ENCODE peak calls at places on chromosomes 2 and 18, in ten cellular contexts. K is psoas muscle; Q is uterus; Y is aorta; N is lower lobe of right lung; E is K562; G is right atrium auricular region; L is cardiac muscle cell; H is CD4-positive, alpha-beta memory T cell; P is naive thymus-derived CD4-positive, alpha-beta T cell. D is an unnamed sample. For H3K4me1, the result is how much of the 10 kb centered on the place peaks cover.

GRCh38 chr2:113876503-113877387 is 13.1 kb upstream of the ACTR3 start:
- DNase-seq in L (peak), G (no peak), K (no peak), P (peak), E (no peak), N (peak), Q (no peak), H (peak), Y (no peak), D (peak)

GRCh38 chr2:237432484-237433092 is 18.6 kb upstream of the COL6A3 start:
- DNase-seq in G (no peak), Y (no peak), H (peak), P (peak), Q (no peak), K (no peak), N (peak), E (no peak), L (peak), D (peak)

GRCh38 chr2:241516520-241516965 is 8.2 kb upstream of the STK25 start:
- DNase-seq in N (no peak), G (no peak), E (no peak), L (no peak), P (no peak), Y (no peak), Q (no peak), H (no peak), K (no peak), D (no peak)

GRCh38 chr18:45402485-45403056 is 212.7 kb upstream of the SLC14A2 start:
- DNase-seq in L (no peak), G (no peak), H (no peak), Y (no peak), K (no peak), Q (no peak), E (no peak), N (no peak), P (no peak), D (no peak)

GRCh38 chr18:10412933-10413332 is 41.5 kb upstream of the APCDD1 start:
- DNase-seq in Q (no peak), H (no peak), Y (no peak), P (no peak), N (no peak), K (no peak), L (no peak), G (no peak), E (no peak), D (no peak)

GRCh38 chr2:112646102-112646719 is 472 bp downstream of the SLC20A1 start:
- DNase-seq in P (no peak), Q (peak), H (no peak), L (no peak), E (no peak), G (no peak), K (peak), Y (peak), N (no peak), D (peak)

GRCh38 chr2:239048771-239049170 is 200.9 kb downstream of the TWIST2 start:
- DNase-seq in H (no peak), K (no peak), Y (no peak), E (no peak), L (no peak), Q (no peak), G (no peak), P (no peak), N (no peak), D (no peak)

GRCh38 chr18:34358923-34359322 is 134.2 kb upstream of the NOL4 start:
- DNase-seq in H (no peak), Q (no peak), N (no peak), E (no peak), L (no peak), Y (no peak), G (no peak), P (no peak), K (no peak), D (no peak)

GRCh38 chr2:68157002-68157401 is 686 bp upstream of the PNO1 start:
- DNase-seq in Q (no peak), N (peak), L (no peak), G (no peak), K (no peak), H (no peak), E (no peak), Y (peak), P (no peak), D (no peak)

GRCh38 chr2:102841107-102841840 is 79.4 kb downstream of the TMEM182 start:
- DNase-seq in Q (no peak), H (no peak), N (peak), K (peak), P (peak), L (peak), Y (no peak), E (peak), G (no peak), D (no peak)

GRCh38 chr2:127413782-127414743 is 4.2 kb upstream of the PROC start:
- DNase-seq in H (no peak), L (peak), G (no peak), P (no peak), N (no peak), E (no peak), Q (no peak), K (no peak), Y (no peak), D (no peak)

GRCh38 chr2:127408807-127409099 is 9.5 kb upstream of the PROC start:
- DNase-seq in N (no peak), K (no peak), G (no peak), L (no peak), P (no peak), Y (no peak), E (no peak), Q (no peak), H (no peak), D (no peak)

GRCh38 chr2:127413200-127413599 is 5.0 kb upstream of the PROC start:
- DNase-seq in Y (no peak), P (no peak), Q (no peak), K (no peak), G (no peak), E (no peak), H (no peak), N (no peak), L (no peak), D (no peak)

GRCh38 chr2:127410871-127411396 is 7.3 kb upstream of the PROC start:
- DNase-seq in Y (no peak), Q (no peak), L (peak), K (no peak), N (no peak), H (no peak), G (no peak), P (no peak), E (no peak), D (peak)

DNA sequence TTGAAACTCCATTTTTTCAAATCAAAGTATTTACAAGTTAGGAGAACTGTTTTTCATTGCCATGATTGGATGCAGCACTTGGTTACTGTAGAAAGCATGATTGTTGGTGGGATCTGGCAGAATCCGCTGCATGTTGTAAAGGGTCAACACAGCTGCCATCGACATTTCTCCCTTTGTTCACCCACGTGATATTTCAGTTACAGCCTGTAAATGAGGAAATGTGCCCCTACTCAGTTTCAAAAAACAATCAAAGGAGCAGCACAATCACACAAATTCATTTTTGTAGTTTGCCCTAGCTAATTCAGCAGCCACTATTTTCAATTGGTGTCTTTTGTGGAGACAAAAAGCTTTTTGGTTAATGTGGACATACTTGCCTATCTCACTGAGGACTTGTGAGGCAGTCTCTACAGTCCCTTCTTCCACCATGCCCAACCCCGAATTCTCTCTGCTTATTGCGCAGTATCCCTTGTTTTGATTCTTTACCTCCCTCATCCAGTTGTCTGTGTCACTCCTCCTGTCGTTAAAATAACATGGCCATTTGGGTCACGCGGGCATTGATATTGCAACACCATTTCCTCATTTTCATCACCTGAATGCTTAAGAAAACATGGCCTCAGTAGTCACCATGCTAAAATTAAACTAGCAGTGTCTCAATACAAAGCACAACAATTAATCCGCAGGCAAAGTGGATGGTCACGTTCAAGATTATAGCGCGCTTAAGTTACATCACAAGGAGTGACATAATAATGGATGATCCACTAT is 6.4 kb upstream of the PROC start:
- DNase-seq in Q (no peak), G (peak), K (no peak), L (no peak), Y (no peak), E (no peak), P (no peak), N (no peak), H (no peak), D (no peak)
- H3K27ac ChIP-seq in Q (peak), G (peak), K (peak), L (no peak), Y (peak), E (no peak), P (no peak), N (peak), H (no peak), D (no peak)

DNA sequence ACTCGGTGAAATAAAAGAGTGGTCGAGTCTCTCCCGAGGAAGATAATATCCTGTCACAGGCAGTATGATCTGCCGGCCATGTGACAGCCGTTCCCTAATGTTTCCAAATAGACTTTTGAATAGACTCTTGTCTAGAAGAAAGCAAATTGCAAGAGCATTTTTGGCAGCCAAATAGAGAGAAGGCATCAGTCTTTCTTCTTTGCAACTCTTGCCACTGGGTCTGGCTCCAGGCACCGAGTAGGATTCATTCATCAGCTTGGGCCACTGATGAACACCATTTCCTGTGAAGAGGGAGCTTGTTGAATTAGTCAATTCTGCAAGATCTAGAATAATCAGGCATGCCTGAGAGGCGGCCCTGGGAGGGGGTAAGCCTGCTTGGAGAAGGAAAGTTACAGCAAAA is 165.6 kb downstream of the KLHL29 start:
- DNase-seq in G (no peak), H (no peak), Y (no peak), E (no peak), P (no peak), Q (no peak), L (no peak), N (no peak), K (no peak), D (no peak)
- H3K4me3 ChIP-seq in G (no peak), H (no peak), Y (no peak), E (no peak), P (no peak), Q (no peak), L (no peak), N (no peak), K (no peak), D (no peak)

DNA sequence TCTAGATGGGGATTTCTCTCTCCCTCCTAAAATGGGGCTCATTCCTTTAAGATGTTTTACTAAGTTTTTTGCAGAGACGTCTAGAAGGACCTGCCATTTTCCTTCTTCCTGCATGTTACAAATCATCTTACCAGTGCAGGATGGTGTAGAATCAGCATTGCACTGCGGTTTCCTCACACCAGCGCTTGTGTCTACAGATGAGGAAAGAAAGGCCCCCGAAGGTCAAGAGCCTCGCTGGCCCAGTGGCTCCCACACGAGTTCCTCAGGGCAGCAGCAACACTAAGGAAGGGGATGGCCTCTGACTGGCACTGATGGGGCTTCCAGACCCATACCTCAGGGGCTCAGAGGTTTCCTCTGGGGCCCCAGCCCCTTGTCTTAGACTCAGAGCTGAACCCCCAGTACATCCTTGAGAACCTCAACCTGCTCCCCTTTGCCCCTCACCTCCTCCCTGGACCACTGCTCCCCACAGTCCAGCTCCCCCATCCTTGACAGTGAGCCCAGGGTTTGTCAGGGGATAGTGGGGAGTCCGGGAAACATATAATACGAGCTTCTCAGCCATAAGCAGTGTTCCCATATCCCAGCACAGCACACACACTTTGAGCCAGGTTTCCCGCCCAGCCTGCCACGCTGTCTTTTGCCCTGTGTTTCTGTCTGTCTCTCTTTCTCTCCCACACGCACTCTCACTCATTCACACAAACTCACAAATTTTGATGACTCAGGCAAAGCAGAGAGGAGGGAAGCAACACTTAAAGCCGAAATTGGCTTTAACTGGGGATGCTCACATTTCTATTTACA is 29.4 kb downstream of the ZFP36L2 start:
- DNase-seq in E (no peak), H (no peak), K (no peak), P (no peak), Y (no peak), Q (no peak), G (no peak), L (no peak), N (no peak), D (no peak)
- H3K4me1 ChIP-seq in E (under half), H (half or more), K (under half), P (half or more), Y (under half), Q (under half), G (under half), L (under half), N (under half), D (half or more)

GRCh38 chr2:180202591-180202990 is 195.5 kb upstream of the CWC22 start:
- DNase-seq in L (peak), N (no peak), Y (no peak), K (no peak), P (no peak), H (no peak), E (no peak), Q (no peak), G (no peak), D (no peak)
- H3K27ac ChIP-seq in L (no peak), N (no peak), Y (no peak), K (no peak), P (no peak), H (no peak), E (no peak), Q (no peak), G (no peak), D (no peak)

DNA sequence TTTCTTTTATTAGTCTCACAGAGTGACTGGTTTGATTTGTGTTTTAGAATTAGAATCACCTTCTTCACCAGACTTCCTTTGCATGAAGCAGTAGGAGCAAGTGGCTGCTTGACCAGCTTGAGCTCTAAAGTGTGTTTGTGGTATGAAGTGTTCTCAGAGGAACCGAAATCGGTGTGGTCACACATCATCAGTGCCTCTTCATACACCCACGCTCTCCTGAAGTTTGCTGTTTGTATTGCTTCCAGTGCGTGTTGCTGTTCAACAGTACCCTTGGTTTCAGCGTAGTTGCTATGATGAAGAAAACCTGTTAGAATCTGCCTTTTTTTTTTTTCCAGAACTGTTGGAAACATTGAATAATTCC is 77.9 kb downstream of the LIMS1 start:
- DNase-seq in Q (no peak), Y (no peak), L (peak), K (no peak), E (no peak), H (peak), P (peak), N (peak), G (no peak), D (peak)
- H3K4me3 ChIP-seq in Q (no peak), Y (no peak), L (no peak), K (no peak), E (no peak), H (peak), P (peak), N (no peak), G (no peak), D (peak)

D was measured in CD4-positive, CD25-positive, alpha-beta regulatory T cell.